ENCODE peak calls at places on chromosome 21, in nine cellular contexts. One of them, this sample, is unnamed.

GRCh38 chr21:20353351-20353750 is 644.9 kb upstream of the NCAM2 start:
- DNase-seq in uterus: no peak
- DNase-seq in GM12878: no peak
- DNase-seq in H54: no peak
- DNase-seq in GM12891: no peak
- DNase-seq in adrenal gland: no peak
- DNase-seq in Peyer's patch: no peak
- DNase-seq in transverse colon: no peak
- DNase-seq in ovary: no peak
- DNase-seq in this sample: no peak

GRCh38 chr21:39137248-39138186 is 45.7 kb downstream of the PSMG1 start:
- DNase-seq in uterus: no peak
- DNase-seq in GM12878: no peak
- DNase-seq in H54: no peak
- DNase-seq in GM12891: no peak
- DNase-seq in adrenal gland: peak
- DNase-seq in Peyer's patch: no peak
- DNase-seq in transverse colon: no peak
- DNase-seq in ovary: peak
- DNase-seq in this sample: no peak

GRCh38 chr21:38490411-38491020 is 7.8 kb downstream of the ERG start:
- DNase-seq in uterus: no peak
- DNase-seq in GM12878: no peak
- DNase-seq in H54: no peak
- DNase-seq in GM12891: no peak
- DNase-seq in adrenal gland: no peak
- DNase-seq in Peyer's patch: no peak
- DNase-seq in transverse colon: no peak
- DNase-seq in ovary: no peak
- DNase-seq in this sample: no peak

GRCh38 chr21:16608209-16608830 is 878.5 kb downstream of the USP25 start:
- DNase-seq in uterus: no peak
- DNase-seq in GM12878: no peak
- DNase-seq in H54: no peak
- DNase-seq in GM12891: no peak
- DNase-seq in adrenal gland: no peak
- DNase-seq in Peyer's patch: no peak
- DNase-seq in transverse colon: no peak
- DNase-seq in ovary: no peak
- DNase-seq in this sample: no peak

GRCh38 chr21:41438425-41439113 is 12.5 kb downstream of the MX1 start:
- DNase-seq in uterus: no peak
- DNase-seq in GM12878: no peak
- DNase-seq in H54: no peak
- DNase-seq in GM12891: no peak
- DNase-seq in adrenal gland: no peak
- DNase-seq in Peyer's patch: no peak
- DNase-seq in transverse colon: no peak
- DNase-seq in ovary: no peak
- DNase-seq in this sample: no peak

GRCh38 chr21:38984982-38985422 is 179.3 kb downstream of the ETS2 start:
- DNase-seq in uterus: no peak
- DNase-seq in GM12878: no peak
- DNase-seq in H54: peak
- DNase-seq in GM12891: no peak
- DNase-seq in adrenal gland: no peak
- DNase-seq in Peyer's patch: no peak
- DNase-seq in transverse colon: no peak
- DNase-seq in ovary: peak
- DNase-seq in this sample: no peak

GRCh38 chr21:39022901-39023693 is 160.2 kb downstream of the PSMG1 start:
- DNase-seq in uterus: peak
- DNase-seq in GM12878: no peak
- DNase-seq in H54: no peak
- DNase-seq in GM12891: no peak
- DNase-seq in adrenal gland: peak
- DNase-seq in Peyer's patch: no peak
- DNase-seq in transverse colon: no peak
- DNase-seq in ovary: peak
- DNase-seq in this sample: no peak

GRCh38 chr21:36719614-36720013 is 20.7 kb downstream of the SIM2 start:
- DNase-seq in uterus: no peak
- DNase-seq in GM12878: no peak
- DNase-seq in H54: no peak
- DNase-seq in GM12891: no peak
- DNase-seq in adrenal gland: no peak
- DNase-seq in Peyer's patch: no peak
- DNase-seq in transverse colon: peak
- DNase-seq in ovary: no peak
- DNase-seq in this sample: no peak

GRCh38 chr21:41867313-41867712 is 11.8 kb downstream of the PRDM15 start:
- DNase-seq in uterus: no peak
- DNase-seq in GM12878: no peak
- DNase-seq in H54: no peak
- DNase-seq in GM12891: no peak
- DNase-seq in adrenal gland: no peak
- DNase-seq in Peyer's patch: no peak
- DNase-seq in transverse colon: no peak
- DNase-seq in ovary: no peak
- DNase-seq in this sample: no peak

GRCh38 chr21:39022035-39022900 is 161.0 kb downstream of the PSMG1 start:
- DNase-seq in uterus: peak
- DNase-seq in GM12878: no peak
- DNase-seq in H54: no peak
- DNase-seq in GM12891: no peak
- DNase-seq in adrenal gland: no peak
- DNase-seq in Peyer's patch: no peak
- DNase-seq in transverse colon: no peak
- DNase-seq in ovary: peak
- DNase-seq in this sample: no peak

GRCh38 chr21:36845070-36845469 is 121.4 kb downstream of the HLCS start:
- DNase-seq in uterus: no peak
- DNase-seq in GM12878: no peak
- DNase-seq in H54: no peak
- DNase-seq in GM12891: no peak
- DNase-seq in adrenal gland: no peak
- DNase-seq in Peyer's patch: no peak
- DNase-seq in transverse colon: no peak
- DNase-seq in ovary: no peak
- DNase-seq in this sample: no peak

GRCh38 chr21:38322551-38322950 is 65.8 kb downstream of the KCNJ15 start:
- DNase-seq in uterus: no peak
- DNase-seq in GM12878: no peak
- DNase-seq in H54: no peak
- DNase-seq in GM12891: no peak
- DNase-seq in adrenal gland: no peak
- DNase-seq in Peyer's patch: no peak
- DNase-seq in transverse colon: no peak
- DNase-seq in ovary: no peak
- DNase-seq in this sample: no peak

GRCh38 chr21:17613242-17613676 is 558 bp upstream of the BTG3 start:
- DNase-seq in uterus: peak
- DNase-seq in GM12878: no peak
- DNase-seq in H54: no peak
- DNase-seq in GM12891: peak
- DNase-seq in adrenal gland: peak
- DNase-seq in Peyer's patch: peak
- DNase-seq in transverse colon: peak
- DNase-seq in ovary: peak
- DNase-seq in this sample: no peak

GRCh38 chr21:39660191-39660590 is 47.5 kb downstream of the B3GALT5 start:
- DNase-seq in uterus: peak
- DNase-seq in GM12878: no peak
- DNase-seq in H54: peak
- DNase-seq in GM12891: no peak
- DNase-seq in adrenal gland: no peak
- DNase-seq in Peyer's patch: no peak
- DNase-seq in transverse colon: peak
- DNase-seq in ovary: no peak
- DNase-seq in this sample: no peak

GRCh38 chr21:29854795-29855194 is 85.0 kb downstream of the GRIK1 start:
- DNase-seq in uterus: no peak
- DNase-seq in GM12878: no peak
- DNase-seq in H54: no peak
- DNase-seq in GM12891: no peak
- DNase-seq in adrenal gland: no peak
- DNase-seq in Peyer's patch: no peak
- DNase-seq in transverse colon: no peak
- DNase-seq in ovary: no peak
- DNase-seq in this sample: no peak

GRCh38 chr21:29851611-29852010 is 88.2 kb downstream of the GRIK1 start:
- DNase-seq in uterus: no peak
- DNase-seq in GM12878: no peak
- DNase-seq in H54: no peak
- DNase-seq in GM12891: no peak
- DNase-seq in adrenal gland: no peak
- DNase-seq in Peyer's patch: no peak
- DNase-seq in transverse colon: no peak
- DNase-seq in ovary: no peak
- DNase-seq in this sample: no peak

GRCh38 chr21:29843818-29844217 is 96.0 kb downstream of the GRIK1 start:
- DNase-seq in uterus: no peak
- DNase-seq in GM12878: no peak
- DNase-seq in H54: no peak
- DNase-seq in GM12891: no peak
- DNase-seq in adrenal gland: no peak
- DNase-seq in Peyer's patch: no peak
- DNase-seq in transverse colon: no peak
- DNase-seq in ovary: no peak
- DNase-seq in this sample: no peak

DNA sequence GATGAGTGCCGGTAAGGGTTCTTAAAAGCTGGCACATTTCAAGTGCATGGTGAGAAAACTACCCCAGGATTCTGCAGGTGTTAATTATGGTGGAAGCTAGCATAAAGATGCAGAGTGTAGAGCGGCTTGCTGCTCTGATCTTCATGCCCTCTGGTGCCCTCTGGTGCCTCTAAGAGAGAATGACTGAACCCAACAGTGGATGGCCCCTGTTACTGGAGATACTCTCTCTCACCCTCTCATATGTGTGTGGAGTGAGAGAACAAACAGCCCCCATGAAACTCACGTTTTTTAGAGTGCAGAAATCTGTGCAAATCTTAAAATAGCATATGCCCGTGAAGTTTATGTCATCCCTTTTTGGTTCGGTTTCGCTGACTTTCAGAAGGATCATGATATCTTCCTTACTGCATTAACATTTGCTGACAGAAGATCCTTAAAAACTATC is 90.0 kb downstream of the GRIK1 start:
- DNase-seq in uterus: no peak
- DNase-seq in GM12878: peak
- DNase-seq in H54: peak
- DNase-seq in GM12891: peak
- DNase-seq in adrenal gland: peak
- DNase-seq in Peyer's patch: no peak
- DNase-seq in transverse colon: peak
- DNase-seq in ovary: peak
- DNase-seq in this sample: peak
- TF ChIP-seq POLR2A in uterus: no peak
- TF ChIP-seq POLR2A in GM12878: no peak
- TF ChIP-seq POLR2A in H54: no peak
- TF ChIP-seq POLR2A in GM12891: no peak
- TF ChIP-seq POLR2A in adrenal gland: no peak
- TF ChIP-seq POLR2A in Peyer's patch: no peak
- TF ChIP-seq POLR2A in transverse colon: no peak
- TF ChIP-seq POLR2A in ovary: no peak
- TF ChIP-seq POLR2A in this sample: no peak

GRCh38 chr21:44790401-44790800 is 11.2 kb downstream of the UBE2G2 start:
- DNase-seq in uterus: no peak
- DNase-seq in GM12878: no peak
- DNase-seq in H54: no peak
- DNase-seq in GM12891: no peak
- DNase-seq in adrenal gland: no peak
- DNase-seq in Peyer's patch: no peak
- DNase-seq in transverse colon: no peak
- DNase-seq in ovary: no peak
- DNase-seq in this sample: no peak
- TF ChIP-seq POLR2A in uterus: no peak
- TF ChIP-seq POLR2A in GM12878: no peak
- TF ChIP-seq POLR2A in H54: no peak
- TF ChIP-seq POLR2A in GM12891: no peak
- TF ChIP-seq POLR2A in adrenal gland: no peak
- TF ChIP-seq POLR2A in Peyer's patch: no peak
- TF ChIP-seq POLR2A in transverse colon: no peak
- TF ChIP-seq POLR2A in ovary: no peak
- TF ChIP-seq POLR2A in this sample: no peak

DNA sequence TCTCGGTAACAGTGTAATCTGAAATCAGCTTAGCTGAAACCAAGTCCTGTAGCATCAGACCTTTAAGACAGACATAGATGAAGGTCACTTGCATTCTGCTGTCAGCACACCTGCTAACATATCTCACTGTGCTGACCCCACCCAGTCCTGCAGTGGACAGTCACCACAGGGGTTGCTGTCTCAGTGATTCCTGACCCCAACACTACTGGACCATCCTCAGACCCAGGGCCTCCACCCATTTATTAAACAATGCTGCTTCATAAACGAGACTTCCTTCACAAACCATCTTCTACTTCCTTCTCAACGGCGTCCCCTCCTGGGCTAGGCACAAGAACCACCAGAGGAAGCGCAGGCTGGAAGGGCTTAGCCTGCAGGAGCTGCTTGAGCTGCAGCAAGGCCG is 17.8 kb upstream of the LSS start:
- DNase-seq in uterus: no peak
- DNase-seq in GM12878: no peak
- DNase-seq in H54: no peak
- DNase-seq in GM12891: no peak
- DNase-seq in adrenal gland: no peak
- DNase-seq in Peyer's patch: no peak
- DNase-seq in transverse colon: no peak
- DNase-seq in ovary: no peak
- DNase-seq in this sample: no peak
- TF ChIP-seq POLR2A in uterus: no peak
- TF ChIP-seq POLR2A in GM12878: no peak
- TF ChIP-seq POLR2A in H54: no peak
- TF ChIP-seq POLR2A in GM12891: no peak
- TF ChIP-seq POLR2A in adrenal gland: no peak
- TF ChIP-seq POLR2A in Peyer's patch: no peak
- TF ChIP-seq POLR2A in transverse colon: no peak
- TF ChIP-seq POLR2A in ovary: no peak
- TF ChIP-seq POLR2A in this sample: no peak

DNA sequence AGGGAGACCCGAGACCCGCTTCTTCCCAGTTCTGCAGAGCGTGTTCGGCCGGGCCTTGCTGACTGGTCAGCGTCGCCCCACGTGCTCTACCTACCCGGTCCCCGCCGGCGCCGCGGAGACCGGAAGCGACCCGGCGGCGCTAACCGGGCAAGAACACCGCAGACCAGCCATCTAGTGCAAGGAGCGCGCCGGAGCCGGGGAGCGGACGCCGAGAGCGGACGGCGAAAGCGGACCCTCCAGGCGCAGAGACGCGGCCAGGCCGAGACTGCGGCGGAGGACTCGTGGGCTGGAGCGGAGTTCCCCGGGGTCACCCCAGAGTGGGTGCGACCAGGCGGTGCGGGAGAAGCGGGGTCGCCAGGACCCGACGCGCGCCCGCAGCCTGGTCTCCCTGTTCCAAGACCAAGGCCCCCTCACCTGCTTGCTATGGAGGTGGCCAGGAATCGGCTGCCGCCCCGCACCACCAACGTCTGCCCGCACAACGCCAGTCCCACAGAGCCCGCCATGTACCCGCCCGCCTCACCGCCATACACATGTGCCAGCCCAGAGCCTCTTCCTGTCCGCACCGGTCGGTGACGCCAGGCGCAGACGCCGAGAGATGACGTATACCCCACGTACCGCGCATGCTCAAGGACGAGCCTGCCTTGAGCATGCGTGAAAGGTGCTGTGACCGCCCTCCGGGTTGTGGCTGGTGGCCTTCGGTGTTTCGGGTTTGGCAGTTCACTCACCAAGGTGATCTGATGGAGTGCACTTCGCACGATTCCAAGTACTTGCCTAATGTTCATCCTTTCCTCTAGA is at the start of gene WDR4:
- DNase-seq in uterus: peak
- DNase-seq in GM12878: peak
- DNase-seq in H54: peak
- DNase-seq in GM12891: peak
- DNase-seq in adrenal gland: peak
- DNase-seq in Peyer's patch: peak
- DNase-seq in transverse colon: peak
- DNase-seq in ovary: peak
- DNase-seq in this sample: peak
- TF ChIP-seq POLR2A in uterus: peak
- TF ChIP-seq POLR2A in GM12878: peak
- TF ChIP-seq POLR2A in H54: peak
- TF ChIP-seq POLR2A in GM12891: peak
- TF ChIP-seq POLR2A in adrenal gland: peak
- TF ChIP-seq POLR2A in Peyer's patch: peak
- TF ChIP-seq POLR2A in transverse colon: peak
- TF ChIP-seq POLR2A in ovary: peak
- TF ChIP-seq POLR2A in this sample: peak

This sample was measured in GM12892.